ENCODE peak calls at places on chromosomes 12 and 14, in seven cellular contexts. One of them, this sample, is unnamed.

GRCh38 chr12:103680591-103681065 is 93.6 kb downstream of the STAB2 start:
- DNase-seq in mammary epithelial cell: no peak
- DNase-seq in suprapubic skin: no peak
- DNase-seq in activated CD8-positive, alpha-beta memory T cell treated with anti-CD3 and anti-CD28 coated beads for 1 hour: no peak
- DNase-seq in activated naive CD8-positive, alpha-beta T cell treated with anti-CD3 and anti-CD28 coated beads, Interleukin-2, amount 50 U/mL, for 24 hours: no peak
- DNase-seq in ACHN: no peak
- DNase-seq in RCC 7860: no peak
- DNase-seq in this sample: peak

GRCh38 chr14:54338696-54339317 is 58.0 kb upstream of the CDKN3 start:
- DNase-seq in mammary epithelial cell: peak
- DNase-seq in suprapubic skin: no peak
- DNase-seq in activated CD8-positive, alpha-beta memory T cell treated with anti-CD3 and anti-CD28 coated beads for 1 hour: no peak
- DNase-seq in activated naive CD8-positive, alpha-beta T cell treated with anti-CD3 and anti-CD28 coated beads, Interleukin-2, amount 50 U/mL, for 24 hours: no peak
- DNase-seq in ACHN: peak
- DNase-seq in RCC 7860: peak
- DNase-seq in this sample: no peak

GRCh38 chr12:59858508-59858907 is 262.7 kb downstream of the SLC16A7 start:
- DNase-seq in mammary epithelial cell: no peak
- DNase-seq in suprapubic skin: no peak
- DNase-seq in activated CD8-positive, alpha-beta memory T cell treated with anti-CD3 and anti-CD28 coated beads for 1 hour: no peak
- DNase-seq in activated naive CD8-positive, alpha-beta T cell treated with anti-CD3 and anti-CD28 coated beads, Interleukin-2, amount 50 U/mL, for 24 hours: no peak
- DNase-seq in ACHN: no peak
- DNase-seq in RCC 7860: no peak
- DNase-seq in this sample: no peak

GRCh38 chr14:90513151-90514014 is 116.6 kb downstream of the CALM1 start:
- DNase-seq in mammary epithelial cell: peak
- DNase-seq in suprapubic skin: no peak
- DNase-seq in activated CD8-positive, alpha-beta memory T cell treated with anti-CD3 and anti-CD28 coated beads for 1 hour: no peak
- DNase-seq in activated naive CD8-positive, alpha-beta T cell treated with anti-CD3 and anti-CD28 coated beads, Interleukin-2, amount 50 U/mL, for 24 hours: no peak
- DNase-seq in ACHN: no peak
- DNase-seq in RCC 7860: no peak
- DNase-seq in this sample: no peak

GRCh38 chr12:6644257-6644596 is 3.0 kb downstream of the ACRBP start:
- DNase-seq in mammary epithelial cell: no peak
- DNase-seq in suprapubic skin: no peak
- DNase-seq in activated CD8-positive, alpha-beta memory T cell treated with anti-CD3 and anti-CD28 coated beads for 1 hour: no peak
- DNase-seq in activated naive CD8-positive, alpha-beta T cell treated with anti-CD3 and anti-CD28 coated beads, Interleukin-2, amount 50 U/mL, for 24 hours: no peak
- DNase-seq in ACHN: no peak
- DNase-seq in RCC 7860: no peak
- DNase-seq in this sample: no peak

GRCh38 chr14:50726372-50727107 is 58.4 kb upstream of the SAV1 start:
- DNase-seq in mammary epithelial cell: peak
- DNase-seq in suprapubic skin: no peak
- DNase-seq in activated CD8-positive, alpha-beta memory T cell treated with anti-CD3 and anti-CD28 coated beads for 1 hour: no peak
- DNase-seq in activated naive CD8-positive, alpha-beta T cell treated with anti-CD3 and anti-CD28 coated beads, Interleukin-2, amount 50 U/mL, for 24 hours: no peak
- DNase-seq in ACHN: no peak
- DNase-seq in RCC 7860: no peak
- DNase-seq in this sample: no peak

GRCh38 chr12:30323008-30323407 is 372.7 kb downstream of the IPO8 start:
- DNase-seq in mammary epithelial cell: no peak
- DNase-seq in suprapubic skin: no peak
- DNase-seq in activated CD8-positive, alpha-beta memory T cell treated with anti-CD3 and anti-CD28 coated beads for 1 hour: no peak
- DNase-seq in activated naive CD8-positive, alpha-beta T cell treated with anti-CD3 and anti-CD28 coated beads, Interleukin-2, amount 50 U/mL, for 24 hours: no peak
- DNase-seq in ACHN: no peak
- DNase-seq in RCC 7860: no peak
- DNase-seq in this sample: no peak

GRCh38 chr14:100692859-100693558 is 33.7 kb upstream of the DLK1 start:
- DNase-seq in mammary epithelial cell: peak
- DNase-seq in suprapubic skin: no peak
- DNase-seq in activated CD8-positive, alpha-beta memory T cell treated with anti-CD3 and anti-CD28 coated beads for 1 hour: no peak
- DNase-seq in activated naive CD8-positive, alpha-beta T cell treated with anti-CD3 and anti-CD28 coated beads, Interleukin-2, amount 50 U/mL, for 24 hours: no peak
- DNase-seq in ACHN: peak
- DNase-seq in RCC 7860: peak
- DNase-seq in this sample: no peak

GRCh38 chr12:49515266-49515665 is 23.6 kb upstream of the KCNH3 start:
- DNase-seq in mammary epithelial cell: peak
- DNase-seq in suprapubic skin: no peak
- DNase-seq in activated CD8-positive, alpha-beta memory T cell treated with anti-CD3 and anti-CD28 coated beads for 1 hour: no peak
- DNase-seq in activated naive CD8-positive, alpha-beta T cell treated with anti-CD3 and anti-CD28 coated beads, Interleukin-2, amount 50 U/mL, for 24 hours: no peak
- DNase-seq in ACHN: peak
- DNase-seq in RCC 7860: peak
- DNase-seq in this sample: no peak

GRCh38 chr12:89524201-89525001 is at the start of gene GALNT4:
- DNase-seq in mammary epithelial cell: peak
- DNase-seq in suprapubic skin: peak
- DNase-seq in activated CD8-positive, alpha-beta memory T cell treated with anti-CD3 and anti-CD28 coated beads for 1 hour: peak
- DNase-seq in activated naive CD8-positive, alpha-beta T cell treated with anti-CD3 and anti-CD28 coated beads, Interleukin-2, amount 50 U/mL, for 24 hours: peak
- DNase-seq in ACHN: peak
- DNase-seq in RCC 7860: peak
- DNase-seq in this sample: peak

GRCh38 chr12:3154006-3154405 is 76.8 kb downstream of the TSPAN9 start:
- DNase-seq in mammary epithelial cell: no peak
- DNase-seq in suprapubic skin: no peak
- DNase-seq in activated CD8-positive, alpha-beta memory T cell treated with anti-CD3 and anti-CD28 coated beads for 1 hour: no peak
- DNase-seq in activated naive CD8-positive, alpha-beta T cell treated with anti-CD3 and anti-CD28 coated beads, Interleukin-2, amount 50 U/mL, for 24 hours: no peak
- DNase-seq in ACHN: no peak
- DNase-seq in RCC 7860: no peak
- DNase-seq in this sample: no peak

This sample was measured in coronary artery.